ENCODE peak calls at places on chromosomes 2 and 18, in seven cellular contexts. A, V, G, U, N, X and B are unnamed samples.

GRCh38 chr2:174026122-174026845 is 61.1 kb upstream of the SP3 start:
- DNase-seq in U (no peak), A (peak), N (no peak), V (no peak), G (no peak), X (peak), B (no peak)

GRCh38 chr18:26489191-26489590 is 59.2 kb downstream of the KCTD1 start:
- DNase-seq in X (peak), A (no peak), U (no peak), V (no peak), G (no peak), N (no peak), B (no peak)

GRCh38 chr18:37393945-37394609 is 171.5 kb downstream of the CELF4 start:
- DNase-seq in X (peak), V (peak), U (peak), G (no peak), N (peak), A (peak), B (peak)

GRCh38 chr18:37403788-37404187 is 161.8 kb downstream of the CELF4 start:
- DNase-seq in N (no peak), G (no peak), U (no peak), A (no peak), V (no peak), X (no peak), B (no peak)

GRCh38 chr2:44951714-44952113 is 10.2 kb downstream of the SIX3 start:
- DNase-seq in U (no peak), A (no peak), V (no peak), N (no peak), X (no peak), G (no peak), B (no peak)

GRCh38 chr2:106961328-106961727 is 75.4 kb upstream of the ST6GAL2 start:
- DNase-seq in U (no peak), A (no peak), X (peak), N (no peak), V (no peak), G (no peak), B (no peak)

GRCh38 chr2:98835831-98836385 is 100.1 kb downstream of the CRACDL start:
- DNase-seq in V (no peak), U (no peak), G (peak), A (no peak), X (no peak), N (peak), B (no peak)

GRCh38 chr2:241775223-241776177 is 1.1 kb upstream of the GAL3ST2 start:
- DNase-seq in N (no peak), V (no peak), G (no peak), U (no peak), A (no peak), X (no peak), B (peak)

GRCh38 chr2:108325756-108326155 is 37.1 kb downstream of the SULT1C2 start:
- DNase-seq in N (no peak), V (no peak), X (peak), U (no peak), G (no peak), A (peak), B (no peak)

GRCh38 chr18:11980148-11980554 is 1.2 kb upstream of the IMPA2 start:
- DNase-seq in G (no peak), A (no peak), U (peak), X (peak), N (no peak), V (no peak), B (no peak)

GRCh38 chr2:126707191-126707590 is 51.2 kb downstream of the GYPC start:
- DNase-seq in N (no peak), V (no peak), U (no peak), A (no peak), X (no peak), G (no peak), B (no peak)

GRCh38 chr18:73201940-73202339 is 334.2 kb upstream of the NETO1 start:
- DNase-seq in U (peak), N (no peak), V (no peak), G (no peak), X (peak), A (no peak), B (no peak)

GRCh38 chr2:69779258-69779989 is 37.5 kb downstream of the ANXA4 start:
- DNase-seq in G (no peak), V (no peak), N (no peak), X (peak), U (peak), A (no peak), B (no peak)

GRCh38 chr2:197839327-197839726 is 34.9 kb downstream of the PLCL1 start:
- DNase-seq in G (no peak), A (no peak), N (no peak), V (no peak), U (no peak), X (no peak), B (no peak)

GRCh38 chr18:76448262-76449109 is 46.6 kb downstream of the ZNF516 start:
- DNase-seq in N (no peak), A (no peak), U (no peak), G (no peak), V (no peak), X (no peak), B (no peak)